ENCODE peak calls at places on chromosomes 13 and 19, in five cellular contexts. I is pancreas; P is CD8-positive, alpha-beta T cell; U is upper lobe of left lung; C is mesenchymal stem cell. S is an unnamed sample.

GRCh38 chr13:72536668-72537399 is 190.6 kb downstream of the MZT1 start:
- DNase-seq in I (no peak), P (no peak), U (peak; percentile 19), C (no peak), S (no peak)

GRCh38 chr13:43411741-43412140 is 375.0 kb downstream of the ENOX1 start:
- DNase-seq in I (no peak), P (no peak), U (no peak), C (no peak), S (no peak)

GRCh38 chr13:36362251-36362650 is 16.1 kb upstream of the SPART start:
- DNase-seq in I (no peak), P (no peak), U (no peak), C (peak; percentile 69), S (no peak)

GRCh38 chr19:29395712-29396414 is 129.9 kb upstream of the VSTM2B start:
- DNase-seq in I (no peak), P (no peak), U (no peak), C (no peak), S (no peak)

GRCh38 chr19:39405261-39405912 is 1.3 kb upstream of the ZFP36 start:
- DNase-seq in I (no peak), P (no peak), U (no peak), C (peak; percentile 52), S (no peak)

GRCh38 chr13:79386125-79386822 is 19.8 kb downstream of the RBM26 start:
- DNase-seq in I (no peak), P (no peak), U (no peak), C (no peak), S (no peak)

GRCh38 chr13:103772576-103772975 is 706.4 kb upstream of the SLC10A2 start:
- DNase-seq in I (no peak), P (no peak), U (no peak), C (no peak), S (no peak)

GRCh38 chr13:74661851-74662250 is 527.6 kb upstream of the KLF12 start:
- DNase-seq in I (no peak), P (no peak), U (no peak), C (no peak), S (no peak)

GRCh38 chr13:75173457-75174356 is 308.3 kb downstream of the TBC1D4 start:
- DNase-seq in I (no peak), P (no peak), U (no peak), C (no peak), S (no peak)

GRCh38 chr19:30898353-30899103 is 450.7 kb downstream of the TSHZ3 start:
- DNase-seq in I (no peak), P (no peak), U (no peak), C (no peak), S (no peak)

GRCh38 chr19:35746556-35746955 is 1.1 kb downstream of the PSENEN start:
- DNase-seq in I (no peak), P (peak; percentile 5), U (no peak), C (no peak), S (no peak)

GRCh38 chr19:50679177-50680125 is 30.2 kb downstream of the C19orf81 start:
- DNase-seq in I (peak; percentile 82), P (peak; percentile 70), U (peak; percentile 73), C (peak; percentile 8), S (peak; percentile 76)

GRCh38 chr19:42295831-42296525 is 6.0 kb upstream of the PRR19 start:
- DNase-seq in I (peak; percentile 87), P (peak; percentile 87), U (peak; percentile 82), C (peak; percentile 66), S (peak; percentile 85)

GRCh38 chr19:45075215-45076028 is 856 bp downstream of the ZNF296 start:
- DNase-seq in I (peak; percentile 57), P (peak; percentile 48), U (peak; percentile 97), C (no peak), S (peak; percentile 62)

GRCh38 chr19:54035215-54036178 is 28.2 kb downstream of the VSTM1 start:
- DNase-seq in I (no peak), P (no peak), U (no peak), C (peak; percentile 63), S (no peak)

GRCh38 chr13:46386996-46387851 is at the start of gene RUBCNL:
- DNase-seq in I (peak; percentile 32), P (no peak), U (peak; percentile 33), C (peak; percentile 41), S (peak; percentile 1)

GRCh38 chr19:20478936-20479335 is 86.6 kb downstream of the ZNF737 start:
- DNase-seq in I (no peak), P (no peak), U (no peak), C (no peak), S (no peak)

GRCh38 chr13:99380921-99381645 is 73.9 kb upstream of the GPR183 start:
- DNase-seq in I (no peak), P (peak; percentile 77), U (no peak), C (no peak), S (peak; percentile 81)

GRCh38 chr13:44231786-44232516 is 141.7 kb upstream of the SERP2 start:
- DNase-seq in I (peak; percentile 85), P (no peak), U (peak; percentile 94), C (peak; percentile 97), S (no peak)

GRCh38 chr13:112580912-112581311 is 7.0 kb downstream of the TUBGCP3 start:
- DNase-seq in I (no peak), P (no peak), U (no peak), C (no peak), S (no peak)

GRCh38 chr19:43662487-43662886 is 7.5 kb downstream of the PLAUR start:
- DNase-seq in I (no peak), P (no peak), U (no peak), C (peak; percentile 34), S (no peak)

GRCh38 chr13:29021717-29022116 is 201.6 kb downstream of the MTUS2 start:
- DNase-seq in I (no peak), P (no peak), U (no peak), C (no peak), S (no peak)

GRCh38 chr13:24033527-24034302 is 126.8 kb upstream of the SPATA13 start:
- DNase-seq in I (peak; percentile 21), P (no peak), U (no peak), C (peak; percentile 79), S (no peak)

GRCh38 chr13:39952244-39953233 is 297.1 kb downstream of the COG6 start:
- DNase-seq in I (no peak), P (no peak), U (no peak), C (peak; percentile 80), S (peak; percentile 46)

GRCh38 chr19:19602136-19602712 is 16.3 kb downstream of the PBX4 start:
- DNase-seq in I (no peak), P (peak; percentile 45), U (no peak), C (no peak), S (peak; percentile 82)

GRCh38 chr13:46405457-46405856 is 18.4 kb upstream of the RUBCNL start:
- DNase-seq in I (no peak), P (no peak), U (no peak), C (no peak), S (no peak)

GRCh38 chr19:15251010-15251748 is 18.9 kb upstream of the EPHX3 start:
- DNase-seq in I (no peak), P (no peak), U (no peak), C (peak; percentile 63), S (no peak)

GRCh38 chr19:39342647-39343305 is 555 bp downstream of the SAMD4B start:
- DNase-seq in I (no peak), P (peak; percentile 26), U (no peak), C (peak; percentile 40), S (peak; percentile 20)

GRCh38 chr13:108215428-108215827 is at the start of gene LIG4:
- DNase-seq in I (peak; percentile 94), P (peak; percentile 98), U (peak; percentile 95), C (peak; percentile 92), S (peak; percentile 97)

GRCh38 chr13:97946951-97947588 is 6.4 kb upstream of the IPO5 start:
- DNase-seq in I (no peak), P (no peak), U (no peak), C (peak; percentile 73), S (no peak)

GRCh38 chr13:73671011-73671410 is 463.2 kb downstream of the KLF12 start:
- DNase-seq in I (no peak), P (no peak), U (no peak), C (no peak), S (no peak)

GRCh38 chr19:5067666-5068065 is 98.8 kb downstream of the KDM4B start:
- DNase-seq in I (no peak), P (no peak), U (no peak), C (no peak), S (no peak)
- H3K4me1 ChIP-seq in I (no peaks in the 10 kb centered on the region), P (no peaks in the 10 kb centered on the region), U (no peaks in the 10 kb centered on the region), C (peaks cover 5% of the 10 kb centered on the region), S (no peaks in the 10 kb centered on the region)

GRCh38 chr19:4606921-4607678 is 32.2 kb upstream of the TNFAIP8L1 start:
- DNase-seq in I (peak; percentile 75), P (no peak), U (no peak), C (peak; percentile 24), S (no peak)
- H3K4me3 ChIP-seq in I (no peak overlapping the region), P (no peak overlapping the region), U (no peak overlapping the region), C (no peak overlapping the region), S (no peak overlapping the region)

GRCh38 chr19:4775627-4776152 is 15.8 kb upstream of the FEM1A start:
- DNase-seq in I (no peak), P (no peak), U (no peak), C (no peak), S (no peak)
- H3K27ac ChIP-seq in I (no peak overlapping the region), P (no peak overlapping the region), U (no peak overlapping the region), C (no peak overlapping the region), S (no peak overlapping the region)

GRCh38 chr19:1857648-1858326 is 5.6 kb downstream of the KLF16 start:
- DNase-seq in I (no peak), P (no peak), U (no peak), C (no peak), S (no peak)

GRCh38 chr19:1860133-1860775 is 3.1 kb downstream of the KLF16 start:
- DNase-seq in I (peak; percentile 64), P (peak; percentile 75), U (no peak), C (peak; percentile 90), S (peak; percentile 58)

GRCh38 chr19:1859319-1859718 is 4.1 kb downstream of the KLF16 start:
- DNase-seq in I (no peak), P (no peak), U (no peak), C (no peak), S (no peak)

GRCh38 chr19:1856698-1857603 is 6.4 kb downstream of the KLF16 start:
- DNase-seq in I (peak; percentile 81), P (peak; percentile 56), U (peak; percentile 94), C (peak; percentile 85), S (no peak)

DNA sequence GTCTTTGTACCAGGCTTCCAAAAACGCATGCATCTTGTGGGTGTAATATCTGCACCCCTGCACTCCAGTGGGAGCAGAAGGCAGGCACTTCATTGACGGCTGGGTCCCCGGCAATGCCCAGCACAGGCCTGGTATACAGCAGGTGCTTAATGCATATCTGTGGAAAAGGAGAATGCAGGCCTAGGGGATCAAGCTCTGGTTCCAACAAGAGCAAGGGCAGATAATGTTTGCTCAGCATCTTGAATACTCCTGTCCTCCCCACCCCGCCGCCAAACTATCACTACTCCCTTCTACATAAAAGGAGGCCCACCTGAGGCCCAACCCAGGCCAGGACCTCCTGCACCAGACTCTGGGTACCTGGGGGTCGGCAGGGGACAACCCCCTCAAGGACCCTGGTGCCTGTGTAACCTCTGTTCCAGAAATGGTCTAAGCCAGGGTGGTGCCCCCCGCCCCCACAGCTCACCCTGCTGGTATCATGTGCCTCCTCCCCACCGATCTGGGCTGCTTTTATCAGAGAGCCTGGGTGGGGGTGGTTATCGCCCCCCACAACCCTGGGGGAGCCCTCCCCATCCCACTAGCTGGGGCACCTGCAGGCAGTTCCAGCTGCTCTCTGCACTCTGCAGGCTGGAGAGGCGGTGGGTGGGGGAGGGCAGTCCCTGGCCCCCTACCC is 4.8 kb downstream of the KLF16 start:
- DNase-seq in I (peak; percentile 38), P (no peak), U (no peak), C (no peak), S (no peak)
- H3K4me1 ChIP-seq in I (peaks cover 26% of the 10 kb centered on the region), P (peaks cover 84% of the 10 kb centered on the region), U (peaks cover 89% of the 10 kb centered on the region), C (peaks cover 80% of the 10 kb centered on the region), S (peaks cover 87% of the 10 kb centered on the region)